ENCODE peak calls at places on chromosome 21, in ten cellular contexts. G is heart right ventricle, R is mammary epithelial cell, U is endothelial cell of umbilical vein, T is cardiac muscle cell, Y is HCT116, S is small intestine, J is NT2/D1, W is GM23248, M is PC-9. F is an unnamed sample. For H3K4me1 and H3K9me3, the result is how much of the 10 kb centered on the place peaks cover.

GRCh38 chr21:32411366-32412161 is 942 bp upstream of the EVA1C start:
- DNase-seq in G (peak), R (peak), U (peak), T (peak), Y (no peak), S (peak), J (no peak), W (peak), M (peak), F (no peak)

GRCh38 chr21:39029086-39029772 is 154.0 kb downstream of the PSMG1 start:
- DNase-seq in G (no peak), R (no peak), U (no peak), T (peak), Y (no peak), S (no peak), J (no peak), W (peak), M (no peak), F (no peak)

GRCh38 chr21:31318971-31319370 is 25.1 kb downstream of the TIAM1 start:
- DNase-seq in G (no peak), R (no peak), U (no peak), T (no peak), Y (no peak), S (no peak), J (no peak), W (peak), M (no peak), F (no peak)

GRCh38 chr21:40531421-40531820 is 315.5 kb downstream of the DSCAM start:
- DNase-seq in G (no peak), R (no peak), U (no peak), T (no peak), Y (no peak), S (no peak), J (peak), W (no peak), M (no peak), F (no peak)

GRCh38 chr21:36917487-36918158 is 48.8 kb downstream of the HLCS start:
- DNase-seq in G (no peak), R (no peak), U (peak), T (peak), Y (no peak), S (peak), J (peak), W (peak), M (peak), F (peak)

GRCh38 chr21:28067015-28067414 is 925.7 kb downstream of the LTN1 start:
- DNase-seq in G (no peak), R (no peak), U (no peak), T (no peak), Y (no peak), S (no peak), J (no peak), W (no peak), M (no peak), F (no peak)

GRCh38 chr21:31198575-31198974 is 145.5 kb downstream of the TIAM1 start:
- DNase-seq in G (no peak), R (peak), U (peak), T (peak), Y (peak), S (peak), J (peak), W (peak), M (no peak), F (no peak)

GRCh38 chr21:38171723-38172344 is 85.0 kb upstream of the KCNJ15 start:
- DNase-seq in G (no peak), R (no peak), U (peak), T (peak), Y (no peak), S (no peak), J (peak), W (peak), M (no peak), F (no peak)

GRCh38 chr21:25977068-25977611 is 193.4 kb downstream of the APP start:
- DNase-seq in G (no peak), R (no peak), U (no peak), T (no peak), Y (no peak), S (no peak), J (no peak), W (no peak), M (no peak), F (no peak)

GRCh38 chr21:37445228-37445627 is 78.7 kb downstream of the DYRK1A start:
- DNase-seq in G (no peak), R (no peak), U (no peak), T (peak), Y (no peak), S (no peak), J (no peak), W (peak), M (no peak), F (no peak)

GRCh38 chr21:33198346-33199135 is 31.2 kb upstream of the IFNAR2 start:
- DNase-seq in G (peak), R (no peak), U (no peak), T (peak), Y (no peak), S (no peak), J (no peak), W (peak), M (no peak), F (no peak)

GRCh38 chr21:25170681-25171080 is 436.6 kb downstream of the MRPL39 start:
- DNase-seq in G (no peak), R (no peak), U (no peak), T (no peak), Y (no peak), S (no peak), J (no peak), W (no peak), M (no peak), F (no peak)

GRCh38 chr21:26072891-26073615 is 97.5 kb downstream of the APP start:
- DNase-seq in G (no peak), R (peak), U (no peak), T (no peak), Y (no peak), S (no peak), J (no peak), W (peak), M (no peak), F (no peak)

GRCh38 chr21:15604424-15604823 is 125.4 kb upstream of the USP25 start:
- DNase-seq in G (no peak), R (peak), U (peak), T (peak), Y (no peak), S (no peak), J (peak), W (peak), M (peak), F (peak)

GRCh38 chr21:25402134-25402957 is 204.9 kb downstream of the MRPL39 start:
- DNase-seq in G (no peak), R (no peak), U (no peak), T (no peak), Y (no peak), S (no peak), J (no peak), W (no peak), M (no peak), F (peak)

GRCh38 chr21:39080366-39080765 is 102.9 kb downstream of the PSMG1 start:
- DNase-seq in G (no peak), R (no peak), U (no peak), T (no peak), Y (no peak), S (no peak), J (no peak), W (no peak), M (no peak), F (no peak)

GRCh38 chr21:36860736-36861594 is 105.5 kb downstream of the HLCS start:
- DNase-seq in G (no peak), R (peak), U (peak), T (peak), Y (no peak), S (peak), J (no peak), W (peak), M (peak), F (no peak)

GRCh38 chr21:31078216-31078615 is 39.9 kb upstream of the KRTAP19-8 start:
- DNase-seq in G (no peak), R (no peak), U (no peak), T (no peak), Y (no peak), S (no peak), J (no peak), W (no peak), M (no peak), F (no peak)

GRCh38 chr21:41973861-41974751 is 20.3 kb upstream of the C2CD2 start:
- DNase-seq in G (peak), R (no peak), U (peak), T (peak), Y (no peak), S (peak), J (no peak), W (no peak), M (no peak), F (no peak)

GRCh38 chr21:29300547-29301138 is 1.9 kb downstream of the BACH1 start:
- DNase-seq in G (no peak), R (no peak), U (no peak), T (no peak), Y (no peak), S (no peak), J (no peak), W (no peak), M (no peak), F (no peak)

GRCh38 chr21:29130234-29130993 is at the start of gene MAP3K7CL:
- DNase-seq in G (peak), R (peak), U (no peak), T (peak), Y (no peak), S (no peak), J (no peak), W (peak), M (no peak), F (no peak)

GRCh38 chr21:17139696-17140095 is 373.1 kb upstream of the CXADR start:
- DNase-seq in G (no peak), R (peak), U (peak), T (peak), Y (no peak), S (no peak), J (no peak), W (peak), M (no peak), F (no peak)

GRCh38 chr21:15300131-15300530 is 235.3 kb upstream of the NRIP1 start:
- DNase-seq in G (no peak), R (no peak), U (no peak), T (no peak), Y (no peak), S (no peak), J (no peak), W (no peak), M (no peak), F (no peak)

GRCh38 chr21:28754127-28754611 is 238.5 kb downstream of the LTN1 start:
- DNase-seq in G (peak), R (no peak), U (no peak), T (peak), Y (no peak), S (no peak), J (no peak), W (peak), M (no peak), F (no peak)

GRCh38 chr21:42313501-42313969 is 1.7 kb downstream of the TFF3 start:
- DNase-seq in G (no peak), R (no peak), U (no peak), T (no peak), Y (no peak), S (peak), J (peak), W (no peak), M (no peak), F (no peak)

GRCh38 chr21:36065497-36066036 is 4.3 kb upstream of the CBR1 start:
- DNase-seq in G (no peak), R (peak), U (peak), T (peak), Y (no peak), S (peak), J (no peak), W (peak), M (no peak), F (no peak)

GRCh38 chr21:28704746-28705145 is 287.9 kb downstream of the LTN1 start:
- DNase-seq in G (peak), R (no peak), U (no peak), T (peak), Y (no peak), S (no peak), J (no peak), W (no peak), M (no peak), F (no peak)

GRCh38 chr21:15549671-15550070 is 180.1 kb upstream of the USP25 start:
- DNase-seq in G (no peak), R (no peak), U (no peak), T (peak), Y (no peak), S (no peak), J (peak), W (peak), M (no peak), F (no peak)

GRCh38 chr21:25750085-25750484 is 15.3 kb downstream of the GABPA start:
- DNase-seq in G (no peak), R (no peak), U (no peak), T (no peak), Y (no peak), S (no peak), J (no peak), W (no peak), M (no peak), F (no peak)

GRCh38 chr21:32359719-32360260 is 33.0 kb downstream of the URB1 start:
- DNase-seq in G (no peak), R (peak), U (no peak), T (no peak), Y (peak), S (peak), J (no peak), W (peak), M (no peak), F (no peak)

GRCh38 chr21:42426424-42426823 is 22.7 kb downstream of the UBASH3A start:
- DNase-seq in G (no peak), R (no peak), U (no peak), T (no peak), Y (no peak), S (no peak), J (no peak), W (no peak), M (no peak), F (no peak)

DNA sequence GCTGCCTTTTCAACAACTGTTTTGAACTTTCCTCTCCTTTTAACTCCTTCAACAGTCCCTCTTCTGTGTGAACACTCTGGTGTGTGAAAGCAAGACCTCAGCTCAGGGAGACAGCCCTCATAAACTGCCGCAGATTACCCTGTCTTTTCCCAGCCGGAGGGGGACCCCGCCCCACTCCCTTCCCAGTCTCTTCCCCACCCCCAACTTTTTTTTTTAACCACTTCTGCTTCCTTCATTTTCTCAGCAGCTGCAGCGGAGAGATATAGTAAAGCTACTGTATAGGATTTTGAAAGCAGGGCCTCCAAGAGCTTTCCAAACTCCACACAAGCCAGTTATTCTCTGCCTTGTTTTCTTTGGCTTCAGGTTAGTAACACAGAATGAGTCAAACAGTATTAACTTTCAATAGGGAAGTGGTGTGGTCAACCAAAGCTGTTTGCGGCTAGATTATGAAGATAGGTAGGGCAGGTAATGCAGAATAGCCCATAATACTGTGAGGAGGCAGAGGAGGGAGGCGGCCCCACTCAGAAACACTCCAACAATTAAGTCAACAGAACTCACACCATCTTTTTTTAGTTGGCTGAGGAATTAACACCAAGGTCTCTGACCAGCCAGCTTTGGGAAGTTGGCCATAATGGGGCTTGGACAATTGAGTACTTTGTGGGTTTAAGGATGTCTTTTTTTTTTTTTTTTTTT is 176.9 kb downstream of the CLIC6 start:
- DNase-seq in G (no peak), R (peak), U (peak), T (peak), Y (peak), S (peak), J (no peak), W (peak), M (peak), F (no peak)
- H3K4me1 ChIP-seq in G (under half), R (under half), U (under half), T (under half), Y (half or more), S (under half), J (under half), W (under half), M (half or more), F (under half)

GRCh38 chr21:44932366-44933181 is 7.3 kb upstream of the SLX9 start:
- DNase-seq in G (peak), R (no peak), U (no peak), T (peak), Y (no peak), S (no peak), J (no peak), W (peak), M (peak), F (no peak)

GRCh38 chr21:44930543-44930981 is 9.3 kb upstream of the SLX9 start:
- DNase-seq in G (peak), R (no peak), U (no peak), T (peak), Y (no peak), S (no peak), J (no peak), W (peak), M (no peak), F (no peak)

GRCh38 chr21:44933199-44933937 is 6.5 kb upstream of the SLX9 start:
- DNase-seq in G (no peak), R (no peak), U (no peak), T (no peak), Y (no peak), S (no peak), J (no peak), W (no peak), M (no peak), F (no peak)

GRCh38 chr21:44931137-44931500 is 8.7 kb upstream of the SLX9 start:
- DNase-seq in G (no peak), R (no peak), U (no peak), T (peak), Y (no peak), S (no peak), J (no peak), W (peak), M (no peak), F (no peak)

DNA sequence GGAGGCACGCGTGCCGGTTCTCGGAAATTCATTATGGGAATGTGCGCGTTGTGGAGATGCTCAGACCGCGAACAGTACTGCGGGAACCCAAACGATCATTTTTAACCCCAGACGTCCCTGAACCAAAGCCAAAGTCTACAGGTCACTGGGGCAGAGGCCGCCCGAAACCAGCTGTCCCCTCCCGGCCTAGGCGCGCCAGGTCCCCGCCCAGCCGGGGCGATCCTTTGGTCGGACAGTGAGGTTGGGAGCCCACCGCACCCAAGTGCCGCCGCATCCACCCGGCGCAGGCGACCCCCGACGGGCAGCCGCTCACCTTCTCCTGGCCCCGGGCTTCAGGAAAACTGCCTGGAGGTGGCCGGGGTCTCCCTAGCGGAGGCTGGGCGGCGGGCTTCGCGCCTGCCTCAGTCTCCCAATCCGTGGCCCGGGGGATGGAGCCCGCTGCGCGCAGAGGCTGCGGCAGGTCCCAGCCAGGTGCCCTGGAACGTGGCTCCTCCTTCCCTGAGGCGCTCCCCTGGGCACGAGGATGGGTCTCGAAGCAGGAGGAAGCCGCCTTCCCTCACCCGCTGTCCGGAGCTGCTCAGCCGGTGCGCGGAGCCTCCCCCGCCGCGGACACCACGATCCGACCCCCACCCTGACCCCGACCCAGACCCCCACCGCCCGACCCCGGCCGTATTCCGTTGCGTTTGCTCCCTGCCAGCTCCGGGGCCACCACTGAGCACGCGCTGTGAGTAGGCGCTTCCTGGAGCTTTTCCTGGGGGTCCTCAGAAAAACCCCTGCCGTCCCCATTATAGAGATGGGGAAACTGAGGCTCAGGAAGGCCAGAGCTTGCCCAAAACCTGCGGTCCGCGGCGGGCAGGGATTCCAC is 8.1 kb upstream of the SLX9 start:
- DNase-seq in G (no peak), R (no peak), U (no peak), T (no peak), Y (no peak), S (no peak), J (no peak), W (peak), M (no peak), F (no peak)
- H3K4me3 ChIP-seq in G (peak), R (no peak), U (peak), T (peak), Y (no peak), S (peak), J (peak), W (peak), M (peak), F (peak)

DNA sequence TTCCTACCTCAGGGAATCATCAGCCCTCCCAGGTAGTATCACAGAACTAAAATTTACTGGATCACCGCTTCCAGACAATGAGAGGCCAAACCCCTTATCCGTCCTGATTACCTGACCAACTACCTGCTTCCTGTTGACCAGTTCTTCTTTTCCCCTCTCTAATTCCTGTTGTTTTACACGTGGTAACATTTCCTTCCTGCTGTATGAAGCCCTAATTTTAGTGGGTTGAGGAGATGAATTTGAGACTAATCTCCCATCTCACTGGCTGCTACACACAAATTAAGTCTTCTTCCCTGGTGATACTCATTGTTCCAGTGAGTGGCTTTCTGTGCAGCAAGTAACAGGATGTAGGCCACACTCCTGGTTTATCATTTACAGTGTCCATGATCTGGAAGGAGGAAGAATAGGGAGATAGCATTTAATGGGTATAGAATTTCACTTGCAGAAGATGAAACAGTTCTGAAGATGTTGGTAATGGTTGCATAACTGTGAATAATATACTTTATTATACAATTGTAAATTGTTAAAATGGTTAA is 2112.9 kb downstream of the NCAM2 start:
- DNase-seq in G (no peak), R (no peak), U (no peak), T (no peak), Y (no peak), S (no peak), J (no peak), W (no peak), M (no peak), F (no peak)
- H3K9me3 ChIP-seq in G (under half), R (under half), U (under half), T (under half), Y (under half), S (under half), J (under half), W (under half), M (under half), F (under half)

DNA sequence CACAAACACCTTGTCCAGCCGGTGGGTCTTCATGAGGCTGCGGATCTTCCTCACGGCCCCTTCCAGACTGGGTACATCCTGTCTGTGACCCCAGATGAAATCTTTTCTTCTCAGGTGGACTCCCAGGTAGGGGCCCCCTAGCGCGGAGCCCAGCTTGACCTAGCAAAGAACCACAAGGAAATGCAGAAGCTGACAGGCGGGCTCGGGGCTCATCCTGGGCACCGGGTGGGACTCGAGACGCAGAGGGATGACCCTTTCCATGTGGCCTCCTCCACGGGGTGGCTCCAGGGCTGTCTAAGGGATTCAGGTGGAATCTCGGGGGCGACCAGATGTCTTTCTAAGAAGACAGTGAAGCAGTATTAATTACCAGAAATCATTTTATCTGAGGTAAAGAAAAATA is 17.8 kb downstream of the POFUT2 start:
- DNase-seq in G (no peak), R (no peak), U (no peak), T (no peak), Y (no peak), S (no peak), J (no peak), W (no peak), M (no peak), F (no peak)
- H3K4me1 ChIP-seq in G (under half), R (under half), U (under half), T (under half), Y (under half), S (under half), J (under half), W (under half), M (under half), F (under half)

F was measured in HAP-1.